ENCODE peak calls at places on chromosomes 7 and 10, in four cellular contexts. One of them, this sample, is unnamed.

GRCh38 chr10:6200588-6201510 is 1.9 kb upstream of the PFKFB3 start:
- DNase-seq in effector memory CD4-positive, alpha-beta T cell: no peak
- DNase-seq in mesendoderm: peak; percentile 32
- DNase-seq in body of pancreas: peak; percentile 78
- DNase-seq in this sample: no peak

GRCh38 chr10:132616170-132616994 is 78.8 kb downstream of the INPP5A start:
- DNase-seq in effector memory CD4-positive, alpha-beta T cell: peak; percentile 25
- DNase-seq in body of pancreas: no peak
- DNase-seq in mesendoderm: no peak
- DNase-seq in this sample: no peak

GRCh38 chr10:106513328-106513727 is 651.2 kb downstream of the SORCS1 start:
- DNase-seq in body of pancreas: peak; percentile 9
- DNase-seq in mesendoderm: peak; percentile 14
- DNase-seq in effector memory CD4-positive, alpha-beta T cell: no peak
- DNase-seq in this sample: no peak

GRCh38 chr10:74822583-74823089 is 3.8 kb upstream of the KAT6B start:
- DNase-seq in body of pancreas: no peak
- DNase-seq in mesendoderm: no peak
- DNase-seq in effector memory CD4-positive, alpha-beta T cell: no peak
- DNase-seq in this sample: no peak

GRCh38 chr7:71538210-71538609 is 406.3 kb downstream of the GALNT17 start:
- DNase-seq in effector memory CD4-positive, alpha-beta T cell: no peak
- DNase-seq in mesendoderm: no peak
- DNase-seq in body of pancreas: no peak
- DNase-seq in this sample: no peak

GRCh38 chr10:13633689-13634088 is 46.9 kb downstream of the PRPF18 start:
- DNase-seq in effector memory CD4-positive, alpha-beta T cell: no peak
- DNase-seq in mesendoderm: peak; percentile 29
- DNase-seq in body of pancreas: peak; percentile 62
- DNase-seq in this sample: no peak

GRCh38 chr7:107768263-107768662 is 24.3 kb downstream of the CBLL1 start:
- DNase-seq in body of pancreas: no peak
- DNase-seq in effector memory CD4-positive, alpha-beta T cell: no peak
- DNase-seq in mesendoderm: no peak
- DNase-seq in this sample: no peak

GRCh38 chr10:75765705-75766104 is 334.3 kb downstream of the LRMDA start:
- DNase-seq in mesendoderm: no peak
- DNase-seq in body of pancreas: no peak
- DNase-seq in effector memory CD4-positive, alpha-beta T cell: no peak
- DNase-seq in this sample: no peak

GRCh38 chr7:96952974-96953391 is 52.4 kb upstream of the DLX6 start:
- DNase-seq in mesendoderm: no peak
- DNase-seq in effector memory CD4-positive, alpha-beta T cell: no peak
- DNase-seq in body of pancreas: no peak
- DNase-seq in this sample: no peak

GRCh38 chr10:114504769-114505579 is 100.7 kb upstream of the AFAP1L2 start:
- DNase-seq in mesendoderm: no peak
- DNase-seq in effector memory CD4-positive, alpha-beta T cell: no peak
- DNase-seq in body of pancreas: peak; percentile 60
- DNase-seq in this sample: no peak

GRCh38 chr7:12623885-12624498 is 53.5 kb downstream of the SCIN start:
- DNase-seq in body of pancreas: no peak
- DNase-seq in effector memory CD4-positive, alpha-beta T cell: no peak
- DNase-seq in mesendoderm: peak; percentile 21
- DNase-seq in this sample: no peak

GRCh38 chr10:11551915-11552602 is 59.4 kb downstream of the USP6NL start:
- DNase-seq in body of pancreas: no peak
- DNase-seq in effector memory CD4-positive, alpha-beta T cell: no peak
- DNase-seq in mesendoderm: peak; percentile 56
- DNase-seq in this sample: no peak

GRCh38 chr7:118609207-118609606 is 384.7 kb downstream of the ANKRD7 start:
- DNase-seq in body of pancreas: no peak
- DNase-seq in mesendoderm: no peak
- DNase-seq in effector memory CD4-positive, alpha-beta T cell: no peak
- DNase-seq in this sample: no peak

GRCh38 chr10:86206216-86206615 is 160.4 kb downstream of the GRID1 start:
- DNase-seq in effector memory CD4-positive, alpha-beta T cell: no peak
- DNase-seq in body of pancreas: no peak
- DNase-seq in mesendoderm: no peak
- DNase-seq in this sample: no peak

GRCh38 chr10:99681553-99681952 is 22.2 kb downstream of the ENTPD7 start:
- DNase-seq in body of pancreas: peak; percentile 57
- DNase-seq in effector memory CD4-positive, alpha-beta T cell: no peak
- DNase-seq in mesendoderm: no peak
- DNase-seq in this sample: no peak

GRCh38 chr7:98556288-98556687 is 60.8 kb upstream of the NPTX2 start:
- DNase-seq in effector memory CD4-positive, alpha-beta T cell: no peak
- DNase-seq in mesendoderm: no peak
- DNase-seq in body of pancreas: no peak
- DNase-seq in this sample: no peak

GRCh38 chr7:144717720-144718119 is 118.1 kb downstream of the TPK1 start:
- DNase-seq in mesendoderm: peak; percentile 20
- DNase-seq in body of pancreas: no peak
- DNase-seq in effector memory CD4-positive, alpha-beta T cell: no peak
- DNase-seq in this sample: no peak

GRCh38 chr7:30068117-30068516 is 39.9 kb downstream of the PLEKHA8 start:
- DNase-seq in body of pancreas: no peak
- DNase-seq in mesendoderm: peak; percentile 19
- DNase-seq in effector memory CD4-positive, alpha-beta T cell: no peak
- DNase-seq in this sample: no peak

GRCh38 chr10:86265236-86265876 is 101.2 kb downstream of the GRID1 start:
- DNase-seq in effector memory CD4-positive, alpha-beta T cell: no peak
- DNase-seq in body of pancreas: no peak
- DNase-seq in mesendoderm: no peak
- DNase-seq in this sample: no peak

GRCh38 chr7:98922392-98923107 is 44.2 kb downstream of the TRRAP start:
- DNase-seq in body of pancreas: peak; percentile 22
- DNase-seq in effector memory CD4-positive, alpha-beta T cell: no peak
- DNase-seq in mesendoderm: no peak
- DNase-seq in this sample: no peak

GRCh38 chr10:99569253-99569939 is 36.7 kb downstream of the NKX2-3 start:
- DNase-seq in effector memory CD4-positive, alpha-beta T cell: no peak
- DNase-seq in body of pancreas: no peak
- DNase-seq in mesendoderm: peak; percentile 50
- DNase-seq in this sample: no peak

GRCh38 chr7:77570330-77571011 is 33.4 kb downstream of the PTPN12 start:
- DNase-seq in effector memory CD4-positive, alpha-beta T cell: no peak
- DNase-seq in body of pancreas: no peak
- DNase-seq in mesendoderm: peak; percentile 15
- DNase-seq in this sample: no peak

GRCh38 chr10:111725035-111725434 is 458.5 kb downstream of the GPAM start:
- DNase-seq in effector memory CD4-positive, alpha-beta T cell: no peak
- DNase-seq in body of pancreas: no peak
- DNase-seq in mesendoderm: no peak
- DNase-seq in this sample: no peak

GRCh38 chr10:106925187-106925586 is 239.3 kb downstream of the SORCS1 start:
- DNase-seq in body of pancreas: no peak
- DNase-seq in effector memory CD4-positive, alpha-beta T cell: no peak
- DNase-seq in mesendoderm: no peak
- DNase-seq in this sample: no peak

GRCh38 chr7:47390914-47391313 is 191.0 kb downstream of the TNS3 start:
- DNase-seq in effector memory CD4-positive, alpha-beta T cell: no peak
- DNase-seq in mesendoderm: no peak
- DNase-seq in body of pancreas: no peak
- DNase-seq in this sample: no peak

GRCh38 chr10:103544657-103545310 is 51.3 kb downstream of the NEURL1 start:
- DNase-seq in body of pancreas: no peak
- DNase-seq in effector memory CD4-positive, alpha-beta T cell: no peak
- DNase-seq in mesendoderm: no peak
- DNase-seq in this sample: no peak

GRCh38 chr10:83214178-83214577 is 925.1 kb upstream of the GHITM start:
- DNase-seq in body of pancreas: no peak
- DNase-seq in mesendoderm: no peak
- DNase-seq in effector memory CD4-positive, alpha-beta T cell: no peak
- DNase-seq in this sample: no peak

GRCh38 chr7:101172005-101172853 is 6.9 kb upstream of the VGF start:
- DNase-seq in mesendoderm: peak; percentile 24
- DNase-seq in effector memory CD4-positive, alpha-beta T cell: no peak
- DNase-seq in body of pancreas: peak; percentile 27
- DNase-seq in this sample: no peak

GRCh38 chr10:17066000-17066399 is 63.6 kb downstream of the CUBN start:
- DNase-seq in mesendoderm: no peak
- DNase-seq in effector memory CD4-positive, alpha-beta T cell: no peak
- DNase-seq in body of pancreas: no peak
- DNase-seq in this sample: no peak

GRCh38 chr10:17066801-17067200 is 62.8 kb downstream of the CUBN start:
- DNase-seq in effector memory CD4-positive, alpha-beta T cell: no peak
- DNase-seq in body of pancreas: no peak
- DNase-seq in mesendoderm: no peak
- DNase-seq in this sample: no peak

GRCh38 chr10:17065273-17065672 is 64.3 kb downstream of the CUBN start:
- DNase-seq in body of pancreas: no peak
- DNase-seq in effector memory CD4-positive, alpha-beta T cell: no peak
- DNase-seq in mesendoderm: no peak
- DNase-seq in this sample: no peak

GRCh38 chr10:17062493-17063487 is 66.8 kb downstream of the CUBN start:
- DNase-seq in mesendoderm: peak; percentile 89
- DNase-seq in effector memory CD4-positive, alpha-beta T cell: no peak
- DNase-seq in body of pancreas: peak; percentile 51
- DNase-seq in this sample: no peak

GRCh38 chr10:17064435-17064834 is 65.2 kb downstream of the CUBN start:
- DNase-seq in mesendoderm: no peak
- DNase-seq in effector memory CD4-positive, alpha-beta T cell: no peak
- DNase-seq in body of pancreas: no peak
- DNase-seq in this sample: no peak
- H3K27ac ChIP-seq in mesendoderm: no peak overlapping the region
- H3K27ac ChIP-seq in effector memory CD4-positive, alpha-beta T cell: no peak overlapping the region
- H3K27ac ChIP-seq in body of pancreas: no peak overlapping the region
- H3K27ac ChIP-seq in this sample: no peak overlapping the region

DNA sequence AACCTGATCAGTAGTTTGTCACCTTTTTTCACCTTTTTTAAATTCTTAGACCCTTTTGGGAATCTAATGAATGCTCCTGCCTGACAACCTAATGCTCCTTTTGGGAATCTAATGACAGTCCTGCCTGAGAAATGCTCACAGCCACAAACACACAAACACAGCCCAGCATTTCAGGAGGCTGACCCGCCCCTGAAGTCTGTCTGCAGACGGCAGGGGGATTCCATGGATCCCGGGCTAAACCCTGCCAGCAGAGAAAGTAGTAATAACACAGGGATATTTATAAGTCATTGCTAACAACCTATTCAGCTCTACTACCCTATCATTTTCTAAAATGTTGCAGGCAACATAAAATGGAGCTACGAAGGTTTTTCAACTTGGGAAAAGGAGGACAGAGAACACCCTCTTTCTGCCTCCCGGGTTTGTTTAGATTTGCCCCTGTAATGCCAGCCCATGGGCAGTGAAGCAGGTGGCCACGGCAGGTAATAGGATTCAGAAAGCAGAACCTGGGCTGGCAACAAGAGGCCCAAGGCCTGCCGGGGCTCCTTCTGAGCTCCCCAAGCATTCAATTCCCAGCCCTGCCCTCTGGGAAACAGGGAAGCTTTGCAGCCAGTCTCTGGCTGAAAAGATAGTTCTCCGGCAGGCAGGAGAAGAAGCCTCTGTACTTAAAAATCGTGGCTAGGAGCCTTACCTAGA is 65.2 kb downstream of the CREB3L2 start:
- DNase-seq in effector memory CD4-positive, alpha-beta T cell: no peak
- DNase-seq in mesendoderm: no peak
- DNase-seq in body of pancreas: no peak
- DNase-seq in this sample: no peak
- H3K27ac ChIP-seq in effector memory CD4-positive, alpha-beta T cell: no peak overlapping the region
- H3K27ac ChIP-seq in mesendoderm: no peak overlapping the region
- H3K27ac ChIP-seq in body of pancreas: no peak overlapping the region
- H3K27ac ChIP-seq in this sample: peak overlapping the region; percentile 76

GRCh38 chr7:88073625-88074024 is 139.6 kb downstream of the ADAM22 start:
- DNase-seq in mesendoderm: no peak
- DNase-seq in body of pancreas: no peak
- DNase-seq in effector memory CD4-positive, alpha-beta T cell: no peak
- DNase-seq in this sample: no peak
- H3K27ac ChIP-seq in mesendoderm: no peak overlapping the region
- H3K27ac ChIP-seq in body of pancreas: no peak overlapping the region
- H3K27ac ChIP-seq in effector memory CD4-positive, alpha-beta T cell: no peak overlapping the region
- H3K27ac ChIP-seq in this sample: no peak overlapping the region

DNA sequence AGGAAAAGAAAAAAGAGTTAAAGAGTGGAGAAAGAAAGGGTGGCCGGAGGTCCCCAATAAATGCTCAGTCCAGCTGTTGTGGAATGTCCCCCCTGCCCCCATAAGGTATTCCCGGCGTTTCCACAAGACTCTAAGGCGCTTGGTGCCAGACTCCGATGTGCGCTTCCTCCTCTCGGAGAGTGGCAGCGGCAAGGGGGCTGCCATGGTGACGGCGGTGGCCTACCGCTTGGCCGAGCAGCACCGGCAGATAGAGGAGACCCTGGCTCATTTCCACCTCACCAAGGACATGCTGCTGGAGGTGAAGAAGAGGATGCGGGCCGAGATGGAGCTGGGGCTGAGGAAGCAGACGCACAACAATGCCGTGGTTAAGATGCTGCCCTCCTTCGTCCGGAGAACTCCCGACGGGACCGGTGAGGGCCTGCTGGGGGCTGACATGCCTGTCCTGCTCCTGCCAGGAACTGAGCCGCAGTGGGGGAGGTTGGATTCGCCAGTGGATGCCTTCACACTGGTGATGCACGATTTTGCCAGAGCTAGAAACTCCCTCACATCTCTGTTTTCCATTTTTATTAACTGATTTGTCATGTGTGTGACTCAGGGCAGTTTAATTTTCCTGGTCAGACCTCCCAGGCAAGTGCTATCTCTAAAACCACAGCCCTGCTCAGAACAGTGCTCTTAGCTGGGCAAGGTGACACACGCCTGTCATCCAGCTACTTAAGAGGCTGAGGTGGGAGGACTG is 34.2 kb downstream of the TACR2 start:
- DNase-seq in effector memory CD4-positive, alpha-beta T cell: no peak
- DNase-seq in body of pancreas: no peak
- DNase-seq in mesendoderm: no peak
- DNase-seq in this sample: no peak
- H3K27ac ChIP-seq in effector memory CD4-positive, alpha-beta T cell: no peak overlapping the region
- H3K27ac ChIP-seq in body of pancreas: no peak overlapping the region
- H3K27ac ChIP-seq in mesendoderm: no peak overlapping the region
- H3K27ac ChIP-seq in this sample: peak overlapping the region; percentile 77

DNA sequence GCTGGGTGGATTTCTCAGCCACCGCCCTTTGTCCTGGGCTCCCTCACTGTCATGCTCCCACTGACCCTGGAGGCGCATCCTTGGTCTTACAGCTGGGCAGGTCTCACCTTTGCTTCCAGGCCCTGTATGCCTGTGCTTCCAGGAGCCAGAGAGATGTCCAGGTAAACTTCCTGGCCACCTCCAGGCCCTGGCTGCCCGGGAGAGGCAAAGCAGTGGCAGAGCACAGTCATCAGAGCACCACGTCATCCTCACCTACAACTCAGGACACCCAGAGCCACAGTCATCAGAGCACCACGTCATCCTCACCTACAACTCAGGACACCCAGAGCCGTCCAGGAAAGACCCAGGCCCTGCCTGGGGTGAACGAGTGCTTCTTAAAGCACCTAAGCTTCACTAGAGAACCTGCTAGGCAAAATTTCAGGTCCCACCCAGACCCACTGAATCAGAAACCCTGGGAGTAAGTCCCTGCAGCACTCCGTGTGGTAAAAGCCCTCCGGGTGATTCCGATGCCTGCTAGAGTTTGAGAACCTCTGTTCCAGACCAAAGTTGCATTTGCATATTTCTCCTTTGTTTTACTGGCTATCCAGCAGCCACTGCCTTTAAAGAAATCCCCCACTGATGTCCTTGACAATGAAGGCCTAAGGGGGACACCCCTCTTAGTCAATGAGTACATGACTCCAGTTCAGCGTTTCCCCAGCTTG is 62.3 kb downstream of the DLG5 start:
- DNase-seq in body of pancreas: no peak
- DNase-seq in effector memory CD4-positive, alpha-beta T cell: no peak
- DNase-seq in mesendoderm: no peak
- DNase-seq in this sample: no peak
- H3K27ac ChIP-seq in body of pancreas: no peak overlapping the region
- H3K27ac ChIP-seq in effector memory CD4-positive, alpha-beta T cell: no peak overlapping the region
- H3K27ac ChIP-seq in mesendoderm: no peak overlapping the region
- H3K27ac ChIP-seq in this sample: peak overlapping the region; percentile 40

This sample was measured in esophagus squamous epithelium.